ENCODE peak calls at places on chromosomes 2 and 18, in eight cellular contexts. W, Q, T, N, X, Y, P and L are unnamed samples.

GRCh38 chr2:126674075-126674744 is 18.3 kb downstream of the GYPC start:
- DNase-seq in N (no peak), T (no peak), P (peak), X (no peak), W (no peak), Q (no peak), Y (peak), L (no peak)

GRCh38 chr2:197500503-197501179 is 462 bp downstream of the HSPE1 start:
- DNase-seq in W (no peak), N (peak), P (no peak), Q (no peak), T (no peak), Y (no peak), X (no peak), L (no peak)

GRCh38 chr2:172998547-172998946 is 77.1 kb upstream of the MAP3K20 start:
- DNase-seq in T (no peak), X (no peak), Q (no peak), W (no peak), N (no peak), P (no peak), Y (no peak), L (no peak)

GRCh38 chr2:32128636-32129035 is 37.0 kb upstream of the SLC30A6 start:
- DNase-seq in W (no peak), X (no peak), Q (no peak), N (no peak), P (no peak), Y (no peak), T (no peak), L (no peak)

GRCh38 chr2:229407170-229407569 is 136.1 kb upstream of the PID1 start:
- DNase-seq in Y (no peak), P (no peak), N (peak), X (no peak), W (no peak), Q (no peak), T (no peak), L (no peak)

GRCh38 chr2:32135409-32135808 is 30.3 kb upstream of the SLC30A6 start:
- DNase-seq in X (no peak), N (peak), T (no peak), Y (no peak), Q (no peak), P (no peak), W (no peak), L (no peak)

GRCh38 chr2:29751390-29751789 is 170.0 kb downstream of the ALK start:
- DNase-seq in N (no peak), W (no peak), T (no peak), Y (no peak), X (no peak), Q (no peak), P (no peak), L (no peak)

GRCh38 chr18:66867653-66868052 is 263.8 kb upstream of the CDH19 start:
- DNase-seq in W (no peak), Y (no peak), N (no peak), Q (no peak), P (no peak), X (no peak), T (no peak), L (no peak)

GRCh38 chr2:38343212-38343611 is 33.9 kb downstream of the ATL2 start:
- DNase-seq in T (no peak), Q (no peak), N (no peak), P (no peak), Y (no peak), W (no peak), X (no peak), L (no peak)

GRCh38 chr18:3671181-3671580 is 221.2 kb downstream of the TGIF1 start:
- DNase-seq in T (no peak), X (no peak), W (no peak), P (no peak), N (peak), Y (no peak), Q (no peak), L (no peak)

GRCh38 chr2:105935048-105935447 is 190.3 kb downstream of the NCK2 start:
- DNase-seq in W (no peak), Q (no peak), T (no peak), P (no peak), Y (no peak), N (no peak), X (no peak), L (no peak)

GRCh38 chr2:677056-677949 is at the start of gene TMEM18:
- DNase-seq in T (peak), P (no peak), X (peak), Y (peak), N (peak), W (peak), Q (peak), L (no peak)

GRCh38 chr2:189506514-189506976 is 65.3 kb downstream of the WDR75 start:
- DNase-seq in W (no peak), Q (no peak), Y (no peak), P (no peak), T (no peak), N (peak), X (no peak), L (no peak)

GRCh38 chr2:236626391-236627150 is 56.9 kb downstream of the ACKR3 start:
- DNase-seq in X (no peak), W (no peak), N (no peak), T (no peak), P (no peak), Q (no peak), Y (peak), L (no peak)

GRCh38 chr2:169673921-169674320 is 20.3 kb downstream of the CFAP210 start:
- DNase-seq in P (no peak), T (no peak), N (no peak), Y (no peak), X (no peak), W (no peak), Q (no peak), L (no peak)

GRCh38 chr2:133456156-133456555 is 112.1 kb downstream of the NCKAP5 start:
- DNase-seq in N (no peak), W (no peak), Y (no peak), T (no peak), P (no peak), Q (no peak), X (no peak), L (no peak)

GRCh38 chr2:181586569-181587076 is 70.3 kb downstream of the CERKL start:
- DNase-seq in X (no peak), T (no peak), N (no peak), Q (peak), Y (no peak), W (no peak), P (no peak), L (no peak)

GRCh38 chr2:173599821-173600354 is 245.2 kb downstream of the CDCA7 start:
- DNase-seq in X (no peak), Q (no peak), T (no peak), Y (no peak), W (no peak), N (no peak), P (no peak), L (no peak)

GRCh38 chr2:190572251-190572650 is 37.7 kb upstream of the NEMP2 start:
- DNase-seq in W (no peak), Q (no peak), T (no peak), X (no peak), N (no peak), Y (no peak), P (no peak), L (no peak)

GRCh38 chr2:1651131-1652066 is 92.9 kb downstream of the PXDN start:
- DNase-seq in Q (no peak), N (no peak), Y (peak), P (no peak), X (no peak), W (no peak), T (no peak), L (no peak)

GRCh38 chr2:191321861-191322662 is 76.9 kb downstream of the MYO1B start:
- DNase-seq in W (peak), P (no peak), N (peak), T (no peak), X (peak), Y (peak), Q (no peak), L (no peak)

GRCh38 chr2:170017848-170018492 is 160.0 kb upstream of the MYO3B start:
- DNase-seq in P (no peak), W (no peak), T (no peak), N (peak), X (no peak), Q (no peak), Y (no peak), L (no peak)

GRCh38 chr2:9655441-9656269 is 24.9 kb upstream of the YWHAQ start:
- DNase-seq in X (no peak), W (no peak), Q (no peak), Y (no peak), T (no peak), P (no peak), N (peak), L (no peak)

GRCh38 chr18:24268784-24269550 is 128.7 kb downstream of the OSBPL1A start:
- DNase-seq in N (no peak), T (no peak), X (no peak), P (no peak), W (no peak), Q (no peak), Y (no peak), L (no peak)

GRCh38 chr2:89823556-89823955 is 1132.1 kb downstream of the RPIA start:
- DNase-seq in P (no peak), Q (no peak), X (no peak), Y (no peak), N (no peak), W (no peak), T (no peak), L (no peak)

GRCh38 chr2:230905448-230906430 is 19.3 kb downstream of the GPR55 start:
- DNase-seq in T (peak), X (peak), W (no peak), N (peak), Q (peak), P (peak), Y (no peak), L (no peak)

GRCh38 chr2:7089898-7090510 is 172.8 kb downstream of the RNF144A start:
- DNase-seq in Y (no peak), X (no peak), W (no peak), N (no peak), T (no peak), Q (no peak), P (peak), L (no peak)

GRCh38 chr2:160510617-160511016 is 17.0 kb upstream of the RBMS1 start:
- DNase-seq in W (no peak), N (no peak), Q (no peak), P (no peak), X (no peak), T (no peak), Y (no peak), L (no peak)

DNA sequence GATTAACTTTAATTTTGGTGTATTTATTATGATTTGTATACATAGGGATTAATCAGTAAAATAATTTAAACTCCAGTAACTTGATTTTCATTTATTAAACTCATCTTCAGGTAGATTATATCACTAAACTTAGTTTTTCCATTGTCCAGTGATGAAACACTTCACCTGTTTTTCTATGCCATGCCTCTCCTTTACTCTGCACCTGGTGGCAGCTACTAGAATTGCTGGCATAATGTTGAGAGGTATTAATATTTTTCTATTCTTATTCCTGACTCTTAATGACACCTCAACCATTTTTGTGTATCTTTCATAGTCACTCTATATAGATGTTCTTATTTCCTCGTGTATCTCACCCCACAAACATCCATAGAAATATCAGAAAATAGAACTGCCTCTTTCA is 940.3 kb upstream of the CRIM1 start:
- DNase-seq in N (no peak), T (no peak), W (no peak), P (no peak), Q (no peak), Y (no peak), X (no peak), L (no peak)
- TF ChIP-seq CTCF in N (no peak), T (no peak), W (peak), P (peak), Q (peak), Y (no peak), X (peak), L (peak)

GRCh38 chr2:207616185-207616584 is 9.0 kb downstream of the METTL21A start:
- DNase-seq in Q (no peak), N (peak), X (no peak), Y (no peak), W (no peak), T (no peak), P (no peak), L (no peak)
- TF ChIP-seq CTCF in Q (no peak), N (no peak), X (no peak), Y (no peak), W (no peak), T (no peak), P (no peak), L (no peak)

GRCh38 chr2:232887171-232887850 is 17.2 kb downstream of the SNORC start:
- DNase-seq in T (peak), W (no peak), P (peak), N (no peak), Q (peak), X (peak), Y (no peak), L (no peak)
- TF ChIP-seq CTCF in T (no peak), W (no peak), P (peak), N (peak), Q (no peak), X (peak), Y (no peak), L (no peak)

DNA sequence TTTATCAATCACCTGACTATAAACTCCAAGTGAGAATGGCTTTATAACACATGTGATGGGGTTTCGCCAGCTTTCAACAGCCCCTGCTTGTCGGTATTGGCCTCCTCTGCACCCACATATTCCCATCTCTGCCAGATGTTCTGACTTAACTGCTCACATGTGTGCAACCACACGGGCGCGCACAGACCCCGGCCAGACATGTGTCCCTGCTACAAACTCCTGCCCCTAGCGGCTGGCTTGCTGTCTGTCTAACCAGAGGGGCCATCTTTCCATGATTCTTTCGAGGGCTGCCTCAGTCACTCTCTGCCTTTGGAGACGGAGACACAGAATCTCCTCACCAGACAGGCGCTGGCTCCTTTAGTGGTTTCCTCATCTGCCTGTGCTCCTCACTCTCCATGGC is 15.3 kb downstream of the STON1 start:
- DNase-seq in Y (no peak), Q (no peak), W (no peak), T (no peak), N (no peak), P (no peak), X (peak), L (no peak)
- TF ChIP-seq CTCF in Y (no peak), Q (no peak), W (no peak), T (no peak), N (no peak), P (no peak), X (peak), L (no peak)

GRCh38 chr2:57549642-57550102 is 496.9 kb upstream of the VRK2 start:
- DNase-seq in P (no peak), W (no peak), Y (no peak), N (no peak), X (no peak), T (no peak), Q (no peak), L (no peak)
- TF ChIP-seq CTCF in P (peak), W (no peak), Y (no peak), N (peak), X (peak), T (no peak), Q (peak), L (peak)

DNA sequence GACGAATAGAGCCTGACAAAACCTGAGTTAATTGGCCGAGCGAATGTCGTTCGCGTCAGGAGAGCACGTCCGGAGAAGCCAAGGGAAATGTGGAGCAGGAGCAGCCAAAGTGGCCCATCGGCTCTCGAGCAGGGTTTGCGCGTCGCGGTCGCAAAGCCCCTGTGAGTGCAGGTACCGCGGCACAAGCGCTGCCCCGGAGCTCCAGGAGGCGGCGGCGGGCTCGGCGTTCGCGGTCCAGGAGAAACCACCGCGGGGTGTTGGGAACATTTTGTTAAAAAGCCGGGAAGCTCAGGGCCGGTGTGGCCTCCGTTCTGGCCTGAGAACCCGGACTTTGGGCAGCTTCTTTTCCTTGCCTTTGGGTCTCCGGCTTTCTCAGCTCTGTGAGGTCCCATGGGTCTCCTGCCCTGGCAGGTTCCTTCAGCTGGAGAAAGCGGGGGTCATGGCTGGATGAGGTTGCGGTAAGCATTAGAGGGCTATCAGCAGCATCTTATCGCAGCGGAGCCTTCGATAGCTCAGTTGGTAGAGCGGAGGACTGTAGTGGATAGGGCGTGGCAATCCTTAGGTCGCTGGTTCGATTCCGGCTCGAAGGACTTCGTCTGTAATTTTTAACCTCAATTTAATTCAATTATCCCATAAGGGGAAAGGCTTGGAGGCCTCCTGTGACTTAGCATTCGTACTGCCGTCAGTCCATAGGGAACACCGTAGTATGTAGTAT is 1.0 kb upstream of the AGBL5 start:
- DNase-seq in W (peak), P (no peak), X (peak), Q (peak), N (peak), Y (peak), T (peak), L (peak)
- TF ChIP-seq CTCF in W (no peak), P (peak), X (peak), Q (peak), N (peak), Y (peak), T (no peak), L (peak)

GRCh38 chr2:177031435-177032222 is 181.0 kb upstream of the HNRNPA3 start:
- DNase-seq in W (no peak), P (no peak), Y (no peak), T (no peak), X (no peak), Q (no peak), N (no peak), L (no peak)
- TF ChIP-seq CTCF in W (no peak), P (no peak), Y (no peak), T (no peak), X (no peak), Q (no peak), N (no peak), L (no peak)